ENCODE peak calls at places on chromosomes 16 and 17, in four cellular contexts. One of them, this sample, is unnamed.

GRCh38 chr17:74116087-74116717 is 87.3 kb upstream of the RPL38 start:
- DNase-seq in H1: no peak
- DNase-seq in K562: no peak
- DNase-seq in HepG2: no peak
- DNase-seq in this sample: no peak

GRCh38 chr16:72530434-72530833 is 358.5 kb upstream of the PMFBP1 start:
- DNase-seq in H1: no peak
- DNase-seq in HepG2: no peak
- DNase-seq in K562: no peak
- DNase-seq in this sample: peak; percentile 82

GRCh38 chr16:3401719-3402397 is 843 bp downstream of the ZNF174 start:
- DNase-seq in K562: peak; percentile 53
- DNase-seq in HepG2: peak; percentile 18
- DNase-seq in H1: no peak
- DNase-seq in this sample: no peak

GRCh38 chr16:51374346-51374745 is 223.3 kb upstream of the SALL1 start:
- DNase-seq in K562: no peak
- DNase-seq in HepG2: no peak
- DNase-seq in H1: no peak
- DNase-seq in this sample: no peak

GRCh38 chr16:70793851-70794502 is 7.0 kb downstream of the VAC14 start:
- DNase-seq in HepG2: no peak
- DNase-seq in K562: no peak
- DNase-seq in H1: no peak
- DNase-seq in this sample: no peak

GRCh38 chr17:1965556-1966273 is 59.4 kb downstream of the RTN4RL1 start:
- DNase-seq in HepG2: no peak
- DNase-seq in K562: no peak
- DNase-seq in H1: no peak
- DNase-seq in this sample: no peak

GRCh38 chr17:1153795-1154546 is 25.8 kb downstream of the ABR start:
- DNase-seq in HepG2: peak; percentile 16
- DNase-seq in H1: no peak
- DNase-seq in K562: peak; percentile 23
- DNase-seq in this sample: no peak

GRCh38 chr16:30567991-30568638 is 3.4 kb downstream of the ZNF688 start:
- DNase-seq in H1: no peak
- DNase-seq in HepG2: peak; percentile 62
- DNase-seq in K562: no peak
- DNase-seq in this sample: no peak

GRCh38 chr16:80831039-80831438 is 26.6 kb upstream of the CDYL2 start:
- DNase-seq in HepG2: no peak
- DNase-seq in H1: no peak
- DNase-seq in K562: no peak
- DNase-seq in this sample: no peak

GRCh38 chr17:28901866-28902818 is 737 bp downstream of the DHRS13 start:
- DNase-seq in H1: no peak
- DNase-seq in K562: peak; percentile 67
- DNase-seq in HepG2: no peak
- DNase-seq in this sample: no peak

GRCh38 chr16:87324411-87325275 is 7.5 kb upstream of the C16orf95 start:
- DNase-seq in H1: peak; percentile 31
- DNase-seq in K562: peak; percentile 76
- DNase-seq in HepG2: peak; percentile 46
- DNase-seq in this sample: peak; percentile 28

GRCh38 chr17:77962349-77962748 is 3.8 kb downstream of the TNRC6C start:
- DNase-seq in HepG2: no peak
- DNase-seq in H1: no peak
- DNase-seq in K562: no peak
- DNase-seq in this sample: no peak

GRCh38 chr17:59406808-59407381 is 75.4 kb downstream of the YPEL2 start:
- DNase-seq in HepG2: peak; percentile 20
- DNase-seq in H1: no peak
- DNase-seq in K562: no peak
- DNase-seq in this sample: no peak

GRCh38 chr17:32319548-32319905 is 22.4 kb downstream of the C17orf75 start:
- DNase-seq in H1: peak; percentile 47
- DNase-seq in K562: peak; percentile 81
- DNase-seq in HepG2: peak; percentile 59
- DNase-seq in this sample: peak; percentile 57

GRCh38 chr17:79389896-79390295 is 221.0 kb downstream of the RBFOX3 start:
- DNase-seq in K562: no peak
- DNase-seq in H1: no peak
- DNase-seq in HepG2: no peak
- DNase-seq in this sample: no peak

GRCh38 chr16:1054660-1055556 is 17.6 kb upstream of the SSTR5 start:
- DNase-seq in H1: no peak
- DNase-seq in HepG2: peak; percentile 26
- DNase-seq in K562: peak; percentile 75
- DNase-seq in this sample: peak; percentile 36

GRCh38 chr17:74474043-74474792 is 7.8 kb downstream of the CD300A start:
- DNase-seq in HepG2: no peak
- DNase-seq in H1: no peak
- DNase-seq in K562: no peak
- DNase-seq in this sample: no peak

GRCh38 chr17:73203135-73203787 is 10.4 kb downstream of the COG1 start:
- DNase-seq in H1: no peak
- DNase-seq in HepG2: peak; percentile 96
- DNase-seq in K562: no peak
- DNase-seq in this sample: peak; percentile 90

GRCh38 chr16:80700558-80700957 is 103.8 kb downstream of the CDYL2 start:
- DNase-seq in HepG2: no peak
- DNase-seq in H1: no peak
- DNase-seq in K562: no peak
- DNase-seq in this sample: no peak

GRCh38 chr17:4605826-4606225 is 21.5 kb downstream of the SMTNL2 start:
- DNase-seq in H1: no peak
- DNase-seq in K562: no peak
- DNase-seq in HepG2: no peak
- DNase-seq in this sample: no peak

GRCh38 chr16:75252946-75253911 is 1.8 kb upstream of the BCAR1 start:
- DNase-seq in HepG2: no peak
- DNase-seq in H1: peak; percentile 85
- DNase-seq in K562: no peak
- DNase-seq in this sample: peak; percentile 63

GRCh38 chr16:86142801-86143236 is 243.9 kb downstream of the IRF8 start:
- DNase-seq in HepG2: no peak
- DNase-seq in H1: no peak
- DNase-seq in K562: no peak
- DNase-seq in this sample: no peak

GRCh38 chr17:2844386-2844785 is 48.1 kb downstream of the RAP1GAP2 start:
- DNase-seq in H1: no peak
- DNase-seq in HepG2: no peak
- DNase-seq in K562: no peak
- DNase-seq in this sample: no peak

GRCh38 chr16:8396463-8396862 is 193.8 kb downstream of the TMEM114 start:
- DNase-seq in HepG2: no peak
- DNase-seq in H1: no peak
- DNase-seq in K562: no peak
- DNase-seq in this sample: no peak

GRCh38 chr17:78745407-78746088 is 36.5 kb downstream of the CYTH1 start:
- DNase-seq in H1: no peak
- DNase-seq in HepG2: peak; percentile 52
- DNase-seq in K562: no peak
- DNase-seq in this sample: peak; percentile 58

GRCh38 chr17:46730679-46731078 is 87.8 kb downstream of the WNT3 start:
- DNase-seq in K562: no peak
- DNase-seq in H1: no peak
- DNase-seq in HepG2: no peak
- DNase-seq in this sample: no peak

GRCh38 chr16:13997933-13998332 is 73.2 kb upstream of the MRTFB start:
- DNase-seq in HepG2: peak; percentile 48
- DNase-seq in K562: no peak
- DNase-seq in H1: no peak
- DNase-seq in this sample: peak; percentile 21

GRCh38 chr17:30323262-30323894 is 10.5 kb downstream of the TMIGD1 start:
- DNase-seq in H1: no peak
- DNase-seq in HepG2: no peak
- DNase-seq in K562: no peak
- DNase-seq in this sample: no peak

GRCh38 chr16:64532117-64532516 is 589.7 kb downstream of the CDH11 start:
- DNase-seq in K562: no peak
- DNase-seq in HepG2: no peak
- DNase-seq in H1: no peak
- DNase-seq in this sample: no peak
- H2AFZ ChIP-seq in K562: no peak overlapping the region
- H2AFZ ChIP-seq in HepG2: no peak overlapping the region
- H2AFZ ChIP-seq in H1: no peak overlapping the region
- H2AFZ ChIP-seq in this sample: no peak overlapping the region

GRCh38 chr16:23113185-23113584 is 36.1 kb downstream of the USP31 start:
- DNase-seq in K562: no peak
- DNase-seq in H1: no peak
- DNase-seq in HepG2: no peak
- DNase-seq in this sample: no peak
- TF ChIP-seq JUN in K562: no peak
- TF ChIP-seq JUN in H1: no peak
- TF ChIP-seq JUN in HepG2: no peak
- TF ChIP-seq JUN in this sample: no peak

GRCh38 chr17:55622547-55622946 is 100.1 kb downstream of the TMEM100 start:
- DNase-seq in HepG2: no peak
- DNase-seq in K562: no peak
- DNase-seq in H1: no peak
- DNase-seq in this sample: no peak

GRCh38 chr17:55620023-55620422 is 102.6 kb downstream of the TMEM100 start:
- DNase-seq in H1: no peak
- DNase-seq in K562: no peak
- DNase-seq in HepG2: no peak
- DNase-seq in this sample: peak; percentile 32

GRCh38 chr17:55620945-55621344 is 101.7 kb downstream of the TMEM100 start:
- DNase-seq in K562: no peak
- DNase-seq in HepG2: no peak
- DNase-seq in H1: no peak
- DNase-seq in this sample: no peak

GRCh38 chr17:55625516-55625915 is 97.1 kb downstream of the TMEM100 start:
- DNase-seq in HepG2: no peak
- DNase-seq in H1: no peak
- DNase-seq in K562: no peak
- DNase-seq in this sample: no peak

GRCh38 chr17:55624789-55625433 is 97.8 kb downstream of the TMEM100 start:
- DNase-seq in H1: no peak
- DNase-seq in K562: no peak
- DNase-seq in HepG2: no peak
- DNase-seq in this sample: no peak
- H2AFZ ChIP-seq in H1: no peak overlapping the region
- H2AFZ ChIP-seq in K562: no peak overlapping the region
- H2AFZ ChIP-seq in HepG2: no peak overlapping the region
- H2AFZ ChIP-seq in this sample: no peak overlapping the region

GRCh38 chr17:36592316-36592710 is 634 bp downstream of the DHRS11 start:
- DNase-seq in H1: no peak
- DNase-seq in K562: no peak
- DNase-seq in HepG2: no peak
- DNase-seq in this sample: peak; percentile 10

GRCh38 chr17:36593651-36594316 is 2.1 kb downstream of the DHRS11 start:
- DNase-seq in HepG2: no peak
- DNase-seq in H1: no peak
- DNase-seq in K562: no peak
- DNase-seq in this sample: no peak

GRCh38 chr17:36594626-36595401 is 3.1 kb downstream of the DHRS11 start:
- DNase-seq in K562: peak; percentile 19
- DNase-seq in HepG2: no peak
- DNase-seq in H1: no peak
- DNase-seq in this sample: no peak

GRCh38 chr17:36591434-36592315 is at the start of gene DHRS11:
- DNase-seq in K562: peak; percentile 95
- DNase-seq in HepG2: peak; percentile 59
- DNase-seq in H1: peak; percentile 46
- DNase-seq in this sample: peak; percentile 80

GRCh38 chr17:36592711-36593321 is 1.1 kb downstream of the DHRS11 start:
- DNase-seq in K562: no peak
- DNase-seq in H1: no peak
- DNase-seq in HepG2: peak; percentile 41
- DNase-seq in this sample: no peak
- TF ChIP-seq JUN in K562: no peak
- TF ChIP-seq JUN in H1: no peak
- TF ChIP-seq JUN in HepG2: no peak
- TF ChIP-seq JUN in this sample: no peak

GRCh38 chr17:43560461-43561427 is 14.6 kb upstream of the ETV4 start:
- DNase-seq in K562: no peak
- DNase-seq in H1: no peak
- DNase-seq in HepG2: no peak
- DNase-seq in this sample: no peak
- H2AFZ ChIP-seq in K562: no peak overlapping the region
- H2AFZ ChIP-seq in H1: no peak overlapping the region
- H2AFZ ChIP-seq in HepG2: no peak overlapping the region
- H2AFZ ChIP-seq in this sample: no peak overlapping the region

GRCh38 chr17:57889892-57890856 is 40.3 kb upstream of the MRPS23 start:
- DNase-seq in HepG2: no peak
- DNase-seq in H1: no peak
- DNase-seq in K562: no peak
- DNase-seq in this sample: peak; percentile 72
- TF ChIP-seq JUN in HepG2: no peak
- TF ChIP-seq JUN in H1: no peak
- TF ChIP-seq JUN in K562: no peak
- TF ChIP-seq JUN in this sample: no peak

GRCh38 chr16:56697456-56698155 is 15.3 kb downstream of the MT1X start:
- DNase-seq in H1: no peak
- DNase-seq in K562: no peak
- DNase-seq in HepG2: no peak
- DNase-seq in this sample: no peak

GRCh38 chr16:56700631-56701030 is 18.4 kb downstream of the MT1X start:
- DNase-seq in HepG2: no peak
- DNase-seq in K562: no peak
- DNase-seq in H1: no peak
- DNase-seq in this sample: no peak

GRCh38 chr16:56702836-56703235 is 20.6 kb downstream of the MT1X start:
- DNase-seq in HepG2: no peak
- DNase-seq in K562: no peak
- DNase-seq in H1: no peak
- DNase-seq in this sample: no peak

GRCh38 chr16:56701534-56701933 is 19.3 kb downstream of the MT1X start:
- DNase-seq in HepG2: no peak
- DNase-seq in H1: no peak
- DNase-seq in K562: no peak
- DNase-seq in this sample: no peak

DNA sequence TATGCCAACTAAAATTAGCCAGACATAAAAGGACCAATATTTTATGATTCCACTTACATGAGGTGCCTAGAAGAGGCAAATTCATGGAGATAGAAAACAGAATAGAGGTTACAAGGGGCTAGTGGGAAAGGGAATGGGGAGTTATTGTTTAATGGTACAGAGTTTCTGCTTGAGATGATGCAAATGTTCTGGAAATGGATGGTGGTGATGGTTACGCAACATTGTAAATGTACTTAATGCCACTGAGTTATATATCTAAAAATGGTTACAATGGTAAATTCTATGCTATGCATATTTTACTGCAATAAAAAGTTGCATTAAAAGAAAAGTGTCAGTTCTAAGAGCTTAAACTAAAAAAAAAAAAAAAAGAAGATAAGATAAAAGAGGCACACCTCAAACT is 17.9 kb downstream of the MT1X start:
- DNase-seq in K562: no peak
- DNase-seq in H1: no peak
- DNase-seq in HepG2: no peak
- DNase-seq in this sample: no peak
- H2AFZ ChIP-seq in K562: no peak overlapping the region
- H2AFZ ChIP-seq in H1: no peak overlapping the region
- H2AFZ ChIP-seq in HepG2: no peak overlapping the region
- H2AFZ ChIP-seq in this sample: no peak overlapping the region

This sample was measured in endothelial cell of umbilical vein.